ENCODE peak calls at places on chromosomes 6 and 20, in four cellular contexts. N is IMR-90, K is Peyer's patch, C is GM23338. I is an unnamed sample.

GRCh38 chr6:55694148-55694547 is 115.2 kb upstream of the HMGCLL1 start:
- DNase-seq in N (peak), K (no peak), C (peak), I (no peak)

GRCh38 chr20:4973330-4974097 is 27.8 kb downstream of the SLC23A2 start:
- DNase-seq in N (peak), K (peak), C (no peak), I (peak)

GRCh38 chr6:44223471-44224153 is at the start of gene SLC29A1:
- DNase-seq in N (peak), K (peak), C (peak), I (peak)

GRCh38 chr6:5763871-5764270 is 242.9 kb downstream of the NRN1 start:
- DNase-seq in N (peak), K (no peak), C (no peak), I (no peak)

GRCh38 chr6:150056156-150056555 is 12.8 kb downstream of the ULBP3 start:
- DNase-seq in N (no peak), K (no peak), C (no peak), I (no peak)

GRCh38 chr6:43334466-43335095 is 26.0 kb upstream of the CRIP3 start:
- DNase-seq in N (peak), K (no peak), C (peak), I (no peak)

GRCh38 chr6:63643862-63644261 is 8.3 kb downstream of the PHF3 start:
- DNase-seq in N (peak), K (no peak), C (peak), I (no peak)

GRCh38 chr6:17816921-17817611 is 110.3 kb upstream of the NUP153 start:
- DNase-seq in N (peak), K (no peak), C (no peak), I (no peak)

GRCh38 chr20:7178004-7178403 is 410.5 kb downstream of the BMP2 start:
- DNase-seq in N (no peak), K (no peak), C (no peak), I (no peak)

GRCh38 chr20:50303573-50304500 is 113.2 kb downstream of the CEBPB start:
- DNase-seq in N (peak), K (peak), C (no peak), I (peak)

GRCh38 chr6:34067814-34068213 is 78.1 kb downstream of the GRM4 start:
- DNase-seq in N (no peak), K (no peak), C (peak), I (no peak)

GRCh38 chr6:65566117-65566516 is 140.9 kb downstream of the EYS start:
- DNase-seq in N (no peak), K (no peak), C (peak), I (no peak)

GRCh38 chr20:63536241-63536977 is 767 bp downstream of the PTK6 start:
- DNase-seq in N (peak), K (peak), C (no peak), I (no peak)

GRCh38 chr20:6104493-6105188 is 18.2 kb downstream of the FERMT1 start:
- DNase-seq in N (peak), K (no peak), C (no peak), I (no peak)

GRCh38 chr6:108850669-108851467 is 2.6 kb downstream of the ARMC2 start:
- DNase-seq in N (no peak), K (peak), C (no peak), I (peak)

GRCh38 chr6:89260832-89261231 is 43.7 kb upstream of the GABRR1 start:
- DNase-seq in N (no peak), K (no peak), C (no peak), I (no peak)

GRCh38 chr6:4295789-4296165 is 160.4 kb upstream of the ECI2 start:
- DNase-seq in N (no peak), K (no peak), C (no peak), I (no peak)

GRCh38 chr20:38023181-38024085 is 9.8 kb downstream of the TTI1 start:
- DNase-seq in N (peak), K (no peak), C (no peak), I (no peak)

GRCh38 chr20:11249239-11249638 is 575.4 kb upstream of the JAG1 start:
- DNase-seq in N (no peak), K (no peak), C (no peak), I (no peak)

GRCh38 chr6:116280960-116281316 is 1.2 kb upstream of the TSPYL1 start:
- DNase-seq in N (no peak), K (no peak), C (no peak), I (no peak)
- H3K27ac ChIP-seq in N (no peak), K (no peak), C (peak), I (no peak)

GRCh38 chr20:20480126-20480525 is 112.2 kb downstream of the INSM1 start:
- DNase-seq in N (no peak), K (no peak), C (no peak), I (no peak)
- H3K27ac ChIP-seq in N (no peak), K (no peak), C (no peak), I (no peak)

GRCh38 chr6:144435602-144436426 is 150.7 kb downstream of the UTRN start:
- DNase-seq in N (no peak), K (no peak), C (no peak), I (no peak)
- H3K27ac ChIP-seq in N (no peak), K (no peak), C (no peak), I (peak)

GRCh38 chr6:168455847-168456530 is 15.0 kb downstream of the SMOC2 start:
- DNase-seq in N (no peak), K (no peak), C (no peak), I (no peak)
- H3K27ac ChIP-seq in N (no peak), K (no peak), C (no peak), I (no peak)

GRCh38 chr6:25369450-25370086 is 90.4 kb downstream of the CARMIL1 start:
- DNase-seq in N (no peak), K (no peak), C (peak), I (no peak)

GRCh38 chr6:25370175-25371036 is 91.2 kb downstream of the CARMIL1 start:
- DNase-seq in N (no peak), K (no peak), C (no peak), I (no peak)

GRCh38 chr6:25369043-25369442 is 89.9 kb downstream of the CARMIL1 start:
- DNase-seq in N (no peak), K (no peak), C (no peak), I (no peak)

GRCh38 chr6:25366785-25367657 is 87.8 kb downstream of the CARMIL1 start:
- DNase-seq in N (no peak), K (no peak), C (no peak), I (no peak)

DNA sequence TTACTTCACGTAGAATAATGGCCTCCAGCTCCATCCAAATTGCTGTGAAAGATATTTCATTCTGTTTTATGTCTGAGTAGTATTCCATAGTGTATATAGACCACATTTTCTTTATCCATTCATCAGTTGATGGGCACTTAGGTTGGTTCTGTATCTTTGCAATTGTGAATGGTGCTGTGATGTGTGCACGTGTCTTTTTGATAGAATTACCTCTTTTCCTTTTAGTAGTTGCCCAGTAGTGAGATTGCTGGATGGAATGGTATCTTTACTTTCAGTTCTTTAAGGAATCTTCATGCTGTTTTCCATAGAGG is 91.8 kb downstream of the CARMIL1 start:
- DNase-seq in N (no peak), K (no peak), C (no peak), I (no peak)
- H3K27ac ChIP-seq in N (no peak), K (no peak), C (no peak), I (no peak)

GRCh38 chr20:18989736-18990474 is 176.3 kb downstream of the SCP2D1 start:
- DNase-seq in N (no peak), K (no peak), C (no peak), I (no peak)
- H3K27ac ChIP-seq in N (no peak), K (no peak), C (no peak), I (no peak)

GRCh38 chr6:138772596-138773176 is 883 bp upstream of the CCDC28A start:
- DNase-seq in N (no peak), K (no peak), C (no peak), I (no peak)
- H3K27ac ChIP-seq in N (no peak), K (peak), C (peak), I (peak)

I was measured in lung.